ENCODE peak calls at places on chromosomes 2 and 18, in five cellular contexts. A is gastrocnemius medialis, D is ovary, R is Peyer's patch, T is body of pancreas. I is an unnamed sample.

GRCh38 chr2:58539973-58540372 is 298.8 kb upstream of the FANCL start:
- DNase-seq in A (no peak), D (no peak), R (no peak), T (no peak), I (no peak)

GRCh38 chr2:118246726-118247125 is 158.5 kb downstream of the INSIG2 start:
- DNase-seq in A (peak), D (no peak), R (no peak), T (no peak), I (no peak)

GRCh38 chr2:204357175-204357695 is 188.0 kb upstream of the PARD3B start:
- DNase-seq in A (no peak), D (no peak), R (no peak), T (no peak), I (no peak)

GRCh38 chr2:15158117-15158516 is 403.0 kb downstream of the NBAS start:
- DNase-seq in A (no peak), D (no peak), R (no peak), T (peak), I (no peak)

GRCh38 chr18:80034852-80035406 is 695 bp downstream of the RBFA start:
- DNase-seq in A (no peak), D (no peak), R (no peak), T (no peak), I (no peak)

GRCh38 chr2:186533717-186534116 is 47.7 kb downstream of the ZC3H15 start:
- DNase-seq in A (no peak), D (no peak), R (no peak), T (no peak), I (no peak)

GRCh38 chr2:8118940-8119781 is 562.7 kb upstream of the ID2 start:
- DNase-seq in A (no peak), D (no peak), R (no peak), T (no peak), I (no peak)

GRCh38 chr2:112818094-112818902 is 18.3 kb downstream of the IL1B start:
- DNase-seq in A (no peak), D (no peak), R (no peak), T (peak), I (no peak)

GRCh38 chr18:10291568-10291981 is 162.9 kb upstream of the APCDD1 start:
- DNase-seq in A (no peak), D (no peak), R (no peak), T (peak), I (no peak)

GRCh38 chr2:149141046-149141445 is 102.5 kb downstream of the LYPD6B start:
- DNase-seq in A (no peak), D (no peak), R (peak), T (no peak), I (no peak)

GRCh38 chr18:39485696-39486095 is 1920.1 kb upstream of the CELF4 start:
- DNase-seq in A (no peak), D (no peak), R (no peak), T (no peak), I (no peak)

GRCh38 chr2:58221909-58222308 is 19.2 kb downstream of the FANCL start:
- DNase-seq in A (no peak), D (no peak), R (no peak), T (no peak), I (no peak)

GRCh38 chr2:437772-438393 is 150.0 kb upstream of the ALKAL2 start:
- DNase-seq in A (no peak), D (no peak), R (peak), T (peak), I (no peak)
- H3K4me3 ChIP-seq in A (no peak), D (no peak), R (peak), T (no peak), I (no peak)

DNA sequence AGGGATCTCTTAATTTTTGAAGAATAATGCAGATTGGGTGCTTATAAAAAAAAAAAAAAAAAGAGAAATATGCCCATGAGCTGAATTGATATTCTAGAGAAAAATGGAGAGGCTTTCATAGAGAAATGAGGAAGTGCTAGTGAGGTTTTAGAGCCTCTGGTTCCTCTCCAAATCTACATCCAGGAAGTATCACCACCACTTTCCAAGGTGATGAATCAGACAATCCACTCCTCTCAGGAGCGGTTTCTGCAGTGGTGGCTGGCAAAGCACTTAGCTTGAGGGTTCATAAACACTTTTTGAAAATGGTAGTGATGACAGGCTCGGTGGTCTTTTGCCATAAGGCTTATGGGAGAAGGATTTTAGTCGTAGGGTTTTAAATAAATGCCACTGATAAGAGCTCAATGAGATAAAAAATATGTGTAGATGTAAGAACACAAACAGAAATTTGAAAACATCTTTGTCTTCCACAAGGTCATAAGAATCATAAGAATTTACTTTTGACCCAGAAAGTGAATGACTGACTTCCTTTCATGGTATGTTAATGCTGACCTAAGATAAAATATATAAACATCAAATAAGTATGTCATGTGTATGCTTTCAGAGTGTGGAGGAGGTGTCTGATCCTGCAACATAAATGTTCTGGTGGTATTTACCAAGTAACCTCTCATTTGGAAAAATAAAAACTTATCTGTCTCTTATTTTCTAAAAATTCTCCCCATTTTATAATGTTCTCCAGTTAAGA is 42.1 kb upstream of the DSG1 start:
- DNase-seq in A (no peak), D (no peak), R (peak), T (no peak), I (no peak)
- TF ChIP-seq CTCF in A (no peak), D (no peak), R (no peak), T (no peak), I (no peak)

GRCh38 chr2:171921970-171922229 is 361 bp upstream of the HAT1 start:
- DNase-seq in A (no peak), D (no peak), R (no peak), T (no peak), I (no peak)
- TF ChIP-seq POLR2A in A (no peak), D (no peak), R (no peak), T (no peak), I (no peak)

GRCh38 chr2:230715201-230715600 is 2.6 kb downstream of the CAB39 start:
- DNase-seq in A (no peak), D (no peak), R (no peak), T (no peak), I (no peak)
- H3K4me3 ChIP-seq in A (peak), D (no peak), R (no peak), T (no peak), I (no peak)

GRCh38 chr18:53689886-53690285 is 534.6 kb downstream of the MBD2 start:
- DNase-seq in A (no peak), D (no peak), R (no peak), T (no peak), I (no peak)

GRCh38 chr18:53682796-53683195 is 541.7 kb downstream of the MBD2 start:
- DNase-seq in A (no peak), D (no peak), R (no peak), T (no peak), I (no peak)

DNA sequence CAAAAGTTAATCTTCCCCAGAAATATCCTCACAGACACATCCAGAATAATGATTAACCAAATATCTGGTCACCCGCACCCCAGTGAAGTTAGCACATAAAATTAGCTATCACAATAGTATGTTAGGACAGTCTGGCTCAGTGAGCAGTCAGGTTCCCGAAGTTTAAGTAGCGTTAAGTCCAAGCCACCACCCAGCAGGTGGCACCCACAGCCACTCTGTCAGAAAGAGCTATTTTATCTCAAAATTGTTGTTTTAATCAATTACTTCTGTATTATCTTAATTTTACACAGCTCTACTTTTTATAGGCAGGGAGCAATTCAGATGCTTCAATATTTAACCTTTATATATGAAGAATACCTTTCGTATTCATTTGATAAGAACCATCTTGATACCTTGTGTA is 537.5 kb downstream of the MBD2 start:
- DNase-seq in A (no peak), D (no peak), R (no peak), T (no peak), I (no peak)
- TF ChIP-seq CTCF in A (no peak), D (no peak), R (no peak), T (no peak), I (no peak)

I was measured in lower leg skin.